ENCODE peak calls at places on chromosomes 16 and 17, in five cellular contexts. Y is A549, V is H1, C is K562, X is HepG2. E is an unnamed sample.

GRCh38 chr16:11665071-11665491 is 3.2 kb upstream of the SNN start:
- DNase-seq in V (peak), Y (no peak), C (no peak), X (no peak), E (no peak)

GRCh38 chr17:12386240-12386639 is 279.4 kb upstream of the MYOCD start:
- DNase-seq in Y (no peak), C (no peak), V (no peak), X (no peak), E (no peak)

GRCh38 chr16:4692460-4693295 is 684 bp upstream of the NUDT16L1 start:
- DNase-seq in C (no peak), V (no peak), X (no peak), Y (no peak), E (peak)

GRCh38 chr16:85777583-85778310 is 21.6 kb downstream of the EMC8 start:
- DNase-seq in X (no peak), Y (no peak), C (no peak), V (no peak), E (no peak)

GRCh38 chr16:51337662-51338061 is 186.6 kb upstream of the SALL1 start:
- DNase-seq in V (peak), Y (no peak), C (no peak), X (peak), E (no peak)

GRCh38 chr17:50793007-50793406 is 25.7 kb upstream of the ANKRD40CL start:
- DNase-seq in C (no peak), Y (no peak), V (no peak), X (no peak), E (no peak)

GRCh38 chr17:36755586-36755985 is 154.2 kb downstream of the MRM1 start:
- DNase-seq in X (peak), Y (peak), C (peak), V (peak), E (peak)

GRCh38 chr16:11328172-11329079 is 16.8 kb upstream of the RMI2 start:
- DNase-seq in Y (peak), C (no peak), X (no peak), V (peak), E (peak)

GRCh38 chr16:11602321-11602720 is 15.6 kb upstream of the LITAF start:
- DNase-seq in X (no peak), Y (no peak), V (no peak), C (no peak), E (no peak)

GRCh38 chr17:55845385-55845784 is 94.5 kb downstream of the PCTP start:
- DNase-seq in V (peak), X (no peak), C (no peak), Y (peak), E (peak)

GRCh38 chr17:12693640-12694039 is 27.9 kb downstream of the MYOCD start:
- DNase-seq in V (no peak), Y (no peak), X (no peak), C (no peak), E (no peak)

GRCh38 chr16:11966173-11966572 is 1.2 kb downstream of the TNFRSF17 start:
- DNase-seq in Y (no peak), X (no peak), C (no peak), V (no peak), E (no peak)

GRCh38 chr17:75624021-75624420 is 9.2 kb upstream of the SMIM5 start:
- DNase-seq in V (no peak), C (no peak), X (no peak), Y (no peak), E (no peak)

GRCh38 chr17:75624714-75625345 is 8.4 kb upstream of the SMIM5 start:
- DNase-seq in X (no peak), C (no peak), Y (no peak), V (no peak), E (no peak)

GRCh38 chr17:75627094-75627493 is 6.1 kb upstream of the SMIM5 start:
- DNase-seq in V (no peak), C (no peak), Y (no peak), X (no peak), E (no peak)

GRCh38 chr17:75626496-75627038 is 6.7 kb upstream of the SMIM5 start:
- DNase-seq in X (no peak), V (no peak), Y (no peak), C (no peak), E (no peak)

DNA sequence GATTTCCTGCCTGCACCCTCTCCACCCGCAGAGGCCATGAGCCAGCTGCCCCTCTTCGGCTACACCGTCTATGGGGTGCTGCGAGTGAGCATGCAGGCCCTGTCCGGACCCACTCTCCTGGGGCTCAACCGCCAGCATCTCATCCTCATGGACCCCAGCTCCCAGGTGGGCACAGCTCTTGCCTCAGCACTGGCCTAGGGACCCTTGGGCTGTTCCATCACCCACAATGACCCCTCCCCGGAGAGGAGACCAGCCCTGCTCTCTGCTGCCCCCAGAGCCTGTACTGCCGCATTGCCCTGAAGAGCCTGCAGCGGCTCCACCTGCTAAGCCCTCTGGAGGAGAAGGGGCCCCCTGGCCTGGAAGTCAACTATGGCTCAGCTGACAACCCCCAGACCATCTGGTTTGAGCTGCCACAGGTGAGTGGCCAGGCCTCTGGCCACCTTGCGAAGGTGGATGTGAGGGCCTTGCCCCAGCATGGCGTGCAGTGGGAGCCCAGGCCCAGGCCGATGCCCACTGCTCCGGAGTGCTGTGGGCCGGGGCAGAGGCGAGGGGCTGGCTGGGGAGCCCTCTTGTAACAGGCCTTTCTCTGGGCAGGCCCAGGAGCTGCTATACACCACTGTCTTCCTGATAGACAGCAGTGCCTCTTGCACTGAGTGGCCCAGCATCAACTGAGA is 7.3 kb upstream of the SMIM5 start:
- DNase-seq in C (peak), X (peak), Y (peak), V (peak), E (peak)
- TF ChIP-seq JUN in C (no peak), X (no peak), Y (no peak), V (no peak), E (no peak)

GRCh38 chr16:1534021-1535020 is 855 bp downstream of the TMEM204 start:
- DNase-seq in C (no peak), Y (no peak), V (no peak), X (no peak), E (peak)

GRCh38 chr16:1531638-1531910 is 1.9 kb upstream of the TMEM204 start:
- DNase-seq in V (no peak), X (no peak), C (no peak), Y (no peak), E (no peak)

GRCh38 chr16:1532081-1532760 is 1.2 kb upstream of the TMEM204 start:
- DNase-seq in X (no peak), V (no peak), Y (no peak), C (no peak), E (no peak)

GRCh38 chr16:1532771-1533170 is 695 bp upstream of the TMEM204 start:
- DNase-seq in X (no peak), C (no peak), Y (no peak), V (no peak), E (no peak)

GRCh38 chr16:1533443-1533951 is at the start of gene TMEM204:
- DNase-seq in V (no peak), Y (no peak), X (no peak), C (no peak), E (peak)
- H3K4me3 ChIP-seq in V (no peak), Y (no peak), X (no peak), C (no peak), E (peak)

GRCh38 chr16:81448154-81449131 is 3.8 kb downstream of the CMIP start:
- DNase-seq in C (no peak), V (no peak), X (peak), Y (no peak), E (no peak)
- TF ChIP-seq JUN in C (no peak), V (no peak), X (no peak), Y (no peak), E (no peak)

DNA sequence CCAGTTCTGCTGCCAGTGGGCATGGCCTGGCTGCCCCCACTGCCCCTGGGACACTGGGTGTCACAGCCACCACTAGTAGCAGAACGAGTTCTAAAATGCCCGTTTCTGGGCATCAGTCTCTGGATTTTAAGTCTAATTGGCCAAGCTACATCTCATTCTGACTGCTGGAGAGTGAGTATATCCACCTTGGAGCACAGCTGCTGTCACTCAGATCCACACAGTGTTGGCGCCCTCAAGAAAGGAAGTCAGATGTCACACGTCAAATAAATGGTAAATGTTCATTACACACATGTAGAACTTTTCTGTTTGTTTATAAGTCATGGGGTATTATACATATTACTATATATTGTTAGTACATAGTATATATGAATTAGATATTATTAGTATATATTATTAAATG is 19.4 kb downstream of the GNGT2 start:
- DNase-seq in C (no peak), X (no peak), Y (no peak), V (no peak), E (no peak)
- H3K4me3 ChIP-seq in C (no peak), X (no peak), Y (peak), V (no peak), E (no peak)